ENCODE peak calls at places on chromosomes 3 and 15, in six cellular contexts. M is activated T-cell treated with anti-CD3 and anti-CD28 coated beads for 1 hour; Y is nephron progenitor cell; I is ureter; O is brain microvascular endothelial cell; A is stimulated activated CD8-positive, alpha-beta memory T cell treated with anti-CD3 and anti-CD28 coated beads, Interleukin-7, amount 100 ng/mL, for 24 hours. V is an unnamed sample.

GRCh38 chr3:8625991-8626390 is 18.6 kb downstream of the SSUH2 start:
- DNase-seq in M (no peak), Y (no peak), I (no peak), O (peak; percentile 34), A (no peak), V (no peak)

GRCh38 chr3:43231276-43232000 is 54.9 kb upstream of the SNRK start:
- DNase-seq in M (no peak), Y (no peak), I (no peak), O (peak; percentile 33), A (no peak), V (no peak)

GRCh38 chr3:52373676-52374075 is 57.6 kb downstream of the DNAH1 start:
- DNase-seq in M (no peak), Y (no peak), I (no peak), O (no peak), A (no peak), V (no peak)

GRCh38 chr3:150223090-150223489 is 185.0 kb upstream of the TSC22D2 start:
- DNase-seq in M (no peak), Y (no peak), I (no peak), O (no peak), A (no peak), V (no peak)

GRCh38 chr3:51703776-51704510 is 2.9 kb upstream of the GRM2 start:
- DNase-seq in M (no peak), Y (no peak), I (no peak), O (no peak), A (no peak), V (no peak)

GRCh38 chr3:172635588-172635987 is 75.3 kb downstream of the NCEH1 start:
- DNase-seq in M (no peak), Y (no peak), I (no peak), O (no peak), A (no peak), V (no peak)

GRCh38 chr15:48913141-48913540 is 35.2 kb downstream of the EID1 start:
- DNase-seq in M (no peak), Y (no peak), I (no peak), O (no peak), A (no peak), V (no peak)

GRCh38 chr3:128488995-128489859 is 3.8 kb downstream of the GATA2 start:
- DNase-seq in M (no peak), Y (peak; percentile 63), I (peak; percentile 87), O (no peak), A (no peak), V (peak; percentile 78)

GRCh38 chr3:117016359-117016758 is 306.8 kb downstream of the TUSC7 start:
- DNase-seq in M (no peak), Y (no peak), I (no peak), O (no peak), A (no peak), V (no peak)

GRCh38 chr15:71691700-71692417 is 118.5 kb upstream of the NR2E3 start:
- DNase-seq in M (no peak), Y (no peak), I (no peak), O (peak; percentile 53), A (no peak), V (peak; percentile 65)

GRCh38 chr15:82543155-82543554 is 2.9 kb upstream of the RPS17 start:
- DNase-seq in M (no peak), Y (no peak), I (no peak), O (peak; percentile 84), A (no peak), V (no peak)